ENCODE peak calls at places on chromosomes 13 and 19, in seven cellular contexts. L, O, E, S, X, T and Y are unnamed samples.

GRCh38 chr19:8609210-8610040 is 1.1 kb downstream of the ADAMTS10 start:
- DNase-seq in L (peak; percentile 71), O (peak; percentile 72), E (peak; percentile 25), S (peak; percentile 31), X (peak; percentile 30), T (peak; percentile 33), Y (peak; percentile 70)

GRCh38 chr19:34508540-34508939 is 27.0 kb downstream of the WTIP start:
- DNase-seq in L (no peak), O (no peak), E (no peak), S (no peak), X (no peak), T (no peak), Y (no peak)

GRCh38 chr13:27151798-27152599 is 19.6 kb downstream of the USP12 start:
- DNase-seq in L (no peak), O (no peak), E (no peak), S (no peak), X (no peak), T (no peak), Y (no peak)

GRCh38 chr19:58578430-58578925 is 5.3 kb upstream of the MZF1 start:
- DNase-seq in L (no peak), O (no peak), E (no peak), S (no peak), X (no peak), T (no peak), Y (no peak)

GRCh38 chr13:95481051-95481775 is 71.3 kb upstream of the CLDN10 start:
- DNase-seq in L (no peak), O (no peak), E (no peak), S (no peak), X (peak; percentile 25), T (no peak), Y (peak; percentile 59)

GRCh38 chr13:78876915-78877549 is 218.1 kb upstream of the OBI1 start:
- DNase-seq in L (no peak), O (no peak), E (no peak), S (no peak), X (no peak), T (no peak), Y (no peak)

GRCh38 chr13:24630851-24631341 is 49.3 kb upstream of the ATP12A start:
- DNase-seq in L (no peak), O (no peak), E (no peak), S (no peak), X (no peak), T (no peak), Y (peak; percentile 21)

GRCh38 chr13:77994166-77994565 is 75.5 kb upstream of the EDNRB start:
- DNase-seq in L (no peak), O (no peak), E (no peak), S (no peak), X (no peak), T (no peak), Y (no peak)

DNA sequence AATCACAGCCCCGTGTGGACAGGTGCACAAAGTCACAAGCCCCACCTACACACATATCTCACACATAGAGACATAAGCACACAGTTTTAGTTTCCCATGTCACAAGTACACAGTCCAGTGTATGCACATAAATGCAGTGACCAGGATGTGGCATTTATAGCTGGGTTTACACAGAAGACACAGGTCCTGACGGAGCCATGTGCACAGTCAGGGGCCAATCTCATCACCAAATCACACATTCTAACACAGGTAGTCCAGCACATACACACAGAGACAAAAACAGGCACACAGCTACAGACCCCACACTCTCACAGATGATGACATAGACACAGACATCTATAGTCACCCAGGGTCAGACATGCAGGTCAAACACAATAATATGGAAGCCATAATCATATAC is 2.2 kb downstream of the NUMBL start:
- DNase-seq in L (no peak), O (no peak), E (no peak), S (no peak), X (no peak), T (no peak), Y (no peak)
- H3K4me1 ChIP-seq in L (peaks cover 54% of the 10 kb centered on the region), O (peaks cover 11% of the 10 kb centered on the region), E (peaks cover 10% of the 10 kb centered on the region), S (peaks cover 23% of the 10 kb centered on the region), X (no peaks in the 10 kb centered on the region), T (peaks cover 10% of the 10 kb centered on the region), Y (peaks cover 15% of the 10 kb centered on the region)

GRCh38 chr19:15280048-15280725 is 47.9 kb upstream of the EPHX3 start:
- DNase-seq in L (peak; percentile 69), O (peak; percentile 61), E (no peak), S (no peak), X (no peak), T (no peak), Y (no peak)
- H3K4me1 ChIP-seq in L (peaks cover 100% of the 10 kb centered on the region), O (peaks cover 100% of the 10 kb centered on the region), E (peaks cover 83% of the 10 kb centered on the region), S (peaks cover 87% of the 10 kb centered on the region), X (peaks cover 44% of the 10 kb centered on the region), T (peaks cover 94% of the 10 kb centered on the region), Y (peaks cover 98% of the 10 kb centered on the region)

GRCh38 chr19:5963855-5964254 is 14.1 kb downstream of the RANBP3 start:
- DNase-seq in L (no peak), O (no peak), E (no peak), S (no peak), X (no peak), T (no peak), Y (no peak)
- H3K4me1 ChIP-seq in L (peaks cover 100% of the 10 kb centered on the region), O (peaks cover 89% of the 10 kb centered on the region), E (peaks cover 91% of the 10 kb centered on the region), S (peaks cover 98% of the 10 kb centered on the region), X (peaks cover 67% of the 10 kb centered on the region), T (peaks cover 49% of the 10 kb centered on the region), Y (peaks cover 68% of the 10 kb centered on the region)

GRCh38 chr19:42652021-42652420 is 57.3 kb upstream of the CEACAM8 start:
- DNase-seq in L (no peak), O (no peak), E (no peak), S (no peak), X (no peak), T (no peak), Y (no peak)
- H3K4me1 ChIP-seq in L (no peaks in the 10 kb centered on the region), O (no peaks in the 10 kb centered on the region), E (no peaks in the 10 kb centered on the region), S (no peaks in the 10 kb centered on the region), X (no peaks in the 10 kb centered on the region), T (no peaks in the 10 kb centered on the region), Y (no peaks in the 10 kb centered on the region)

GRCh38 chr13:30870916-30871712 is 35.0 kb upstream of the MEDAG start:
- DNase-seq in L (no peak), O (no peak), E (no peak), S (no peak), X (no peak), T (no peak), Y (no peak)

GRCh38 chr13:30871713-30872029 is 34.4 kb upstream of the MEDAG start:
- DNase-seq in L (no peak), O (no peak), E (no peak), S (no peak), X (no peak), T (no peak), Y (no peak)

GRCh38 chr13:30868806-30869470 is 37.1 kb upstream of the MEDAG start:
- DNase-seq in L (no peak), O (no peak), E (no peak), S (no peak), X (no peak), T (no peak), Y (no peak)

GRCh38 chr13:30869491-30869890 is 36.6 kb upstream of the MEDAG start:
- DNase-seq in L (peak; percentile 43), O (peak; percentile 61), E (no peak), S (no peak), X (no peak), T (no peak), Y (no peak)

DNA sequence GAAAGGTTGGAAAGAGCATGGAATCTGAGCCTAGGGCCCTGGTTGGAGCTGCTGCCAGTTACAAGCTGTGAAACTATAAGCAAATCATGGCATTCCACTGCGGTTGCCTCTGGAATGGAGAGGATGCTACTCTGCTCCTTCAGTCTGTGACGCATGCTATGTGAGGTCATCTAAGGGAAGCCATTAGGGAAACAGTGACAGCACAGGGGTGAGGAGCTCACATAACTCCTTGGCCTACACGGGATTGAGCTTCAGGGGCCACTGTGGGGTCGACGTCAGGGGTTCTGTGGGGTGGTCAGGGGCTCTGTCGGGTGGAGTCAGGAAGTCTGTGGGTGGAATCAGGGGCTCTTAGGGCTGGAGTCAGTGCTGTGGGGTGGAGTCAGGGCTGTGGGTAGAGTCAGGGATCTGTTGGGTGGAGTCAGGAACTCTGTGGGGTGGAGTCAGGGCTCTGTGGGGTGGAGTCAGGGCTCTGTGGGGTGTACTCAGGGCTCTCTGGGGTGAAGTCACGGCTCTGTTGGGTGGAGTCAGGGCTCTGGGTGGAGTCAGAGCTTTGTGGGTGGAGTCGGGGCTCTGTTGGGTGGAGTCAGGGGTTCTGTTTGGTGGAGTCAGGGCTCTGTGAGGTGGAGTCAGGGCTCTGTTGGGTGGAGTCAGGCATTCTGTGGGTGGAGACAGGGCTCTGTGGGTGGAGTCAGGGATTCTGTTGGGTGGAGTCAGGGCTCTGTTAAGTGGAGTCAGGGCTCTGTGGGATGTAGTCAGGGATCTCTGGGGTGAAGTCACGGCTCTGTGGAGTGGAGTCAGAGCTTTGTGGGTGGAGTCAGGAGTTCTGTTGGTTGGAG is 35.8 kb upstream of the MEDAG start:
- DNase-seq in L (peak; percentile 64), O (peak; percentile 77), E (no peak), S (no peak), X (peak; percentile 44), T (peak; percentile 41), Y (no peak)
- H3K4me1 ChIP-seq in L (peaks cover 20% of the 10 kb centered on the region), O (peaks cover 5% of the 10 kb centered on the region), E (no peaks in the 10 kb centered on the region), S (no peaks in the 10 kb centered on the region), X (no peaks in the 10 kb centered on the region), T (peaks cover under 1% of the 10 kb centered on the region), Y (peaks cover 8% of the 10 kb centered on the region)

GRCh38 chr13:20506676-20507075 is 19.0 kb downstream of the CRYL1 start:
- DNase-seq in L (no peak), O (no peak), E (no peak), S (no peak), X (no peak), T (no peak), Y (no peak)
- H3K4me1 ChIP-seq in L (peaks cover 16% of the 10 kb centered on the region), O (no peaks in the 10 kb centered on the region), E (no peaks in the 10 kb centered on the region), S (no peaks in the 10 kb centered on the region), X (no peaks in the 10 kb centered on the region), T (no peaks in the 10 kb centered on the region), Y (no peaks in the 10 kb centered on the region)

GRCh38 chr19:37982655-37983054 is 75.6 kb downstream of the SIPA1L3 start:
- DNase-seq in L (no peak), O (no peak), E (no peak), S (no peak), X (no peak), T (no peak), Y (no peak)
- H3K4me1 ChIP-seq in L (peaks cover 8% of the 10 kb centered on the region), O (no peaks in the 10 kb centered on the region), E (peaks cover 8% of the 10 kb centered on the region), S (peaks cover 12% of the 10 kb centered on the region), X (peaks cover 17% of the 10 kb centered on the region), T (peaks cover 67% of the 10 kb centered on the region), Y (no peaks in the 10 kb centered on the region)

DNA sequence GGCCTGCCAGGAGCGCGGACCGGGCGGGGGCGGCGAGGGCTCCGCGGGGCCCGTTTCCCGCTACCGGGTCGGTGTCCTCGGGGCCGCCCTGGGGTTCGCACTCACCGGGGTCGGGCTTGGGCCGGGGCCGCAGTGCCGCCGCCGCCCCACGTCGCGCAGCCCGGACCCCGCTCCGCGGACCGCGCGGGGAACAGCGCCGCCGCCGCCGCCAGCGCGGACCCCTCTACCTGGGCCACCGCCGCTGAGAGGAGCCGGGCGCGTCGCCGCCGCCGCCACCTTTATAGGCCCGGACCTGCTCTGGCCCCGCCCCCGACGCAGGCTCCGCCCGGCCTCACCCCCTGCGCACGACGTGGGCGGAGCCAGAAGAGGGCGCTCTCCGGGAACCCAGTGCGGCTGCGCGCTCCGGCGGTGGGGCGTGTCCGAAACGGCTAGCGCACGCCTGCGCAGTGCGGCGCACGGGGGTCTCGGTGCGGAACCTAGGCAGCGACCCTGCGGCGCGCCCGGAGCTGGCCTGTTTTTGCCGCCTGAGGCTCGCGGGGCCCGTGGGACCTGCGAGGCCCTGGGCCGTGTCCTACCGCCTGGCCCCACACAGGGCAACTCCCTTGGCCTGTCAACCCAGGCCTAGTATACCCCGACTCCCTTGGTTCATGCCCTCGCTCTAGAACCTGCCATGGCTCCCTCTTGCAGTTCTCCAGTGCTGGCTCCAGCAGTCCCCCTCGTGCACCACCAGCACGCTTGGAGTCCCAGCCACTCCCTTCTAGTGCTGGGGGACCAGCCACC is at the start of gene MKNK2:
- DNase-seq in L (peak; percentile 92), O (peak; percentile 96), E (peak; percentile 94), S (peak; percentile 97), X (peak; percentile 93), T (peak; percentile 88), Y (peak; percentile 95)
- H3K4me1 ChIP-seq in L (peaks cover 89% of the 10 kb centered on the region), O (peaks cover 66% of the 10 kb centered on the region), E (peaks cover 65% of the 10 kb centered on the region), S (peaks cover 73% of the 10 kb centered on the region), X (peaks cover 44% of the 10 kb centered on the region), T (peaks cover 51% of the 10 kb centered on the region), Y (peaks cover 57% of the 10 kb centered on the region)